ENCODE peak calls at places on chromosomes 13 and 19, in six cellular contexts. O is IMR-90, S is mesendoderm, X is mesenchymal stem cell, V is H1, L is H9. F is an unnamed sample.

GRCh38 chr19:3655402-3656072 is 28.9 kb upstream of the CACTIN start:
- DNase-seq in O (peak; percentile 95), S (no peak), X (peak; percentile 96), V (no peak), L (no peak), F (no peak)

GRCh38 chr13:32824671-32825070 is 191.6 kb upstream of the KL start:
- DNase-seq in O (peak; percentile 95), S (peak; percentile 98), X (peak; percentile 95), V (peak; percentile 57), L (peak; percentile 75), F (peak; percentile 15)

GRCh38 chr13:27375686-27376326 is 48.6 kb upstream of the GTF3A start:
- DNase-seq in O (peak; percentile 70), S (peak; percentile 73), X (peak; percentile 73), V (no peak), L (peak; percentile 80), F (peak; percentile 65)

GRCh38 chr13:26254583-26255102 is 714 bp downstream of the CDK8 start:
- DNase-seq in O (peak; percentile 31), S (peak; percentile 71), X (peak; percentile 50), V (no peak), L (peak; percentile 48), F (no peak)

GRCh38 chr19:14369399-14370168 is 11.7 kb upstream of the ADGRE5 start:
- DNase-seq in O (peak; percentile 64), S (no peak), X (no peak), V (no peak), L (no peak), F (no peak)

GRCh38 chr13:74576504-74576903 is 442.3 kb upstream of the KLF12 start:
- DNase-seq in O (no peak), S (peak; percentile 22), X (no peak), V (no peak), L (no peak), F (no peak)

GRCh38 chr13:22883961-22884360 is 296.8 kb upstream of the SGCG start:
- DNase-seq in O (no peak), S (no peak), X (no peak), V (no peak), L (peak; percentile 55), F (no peak)

GRCh38 chr19:8452446-8453123 is 7.8 kb downstream of the HNRNPM start:
- DNase-seq in O (no peak), S (peak; percentile 78), X (no peak), V (no peak), L (no peak), F (no peak)

GRCh38 chr13:96728463-96728862 is 265.8 kb downstream of the OXGR1 start:
- DNase-seq in O (no peak), S (no peak), X (no peak), V (no peak), L (no peak), F (no peak)

GRCh38 chr13:23460921-23461320 is 27.4 kb upstream of the SACS start:
- DNase-seq in O (no peak), S (no peak), X (no peak), V (no peak), L (no peak), F (no peak)

GRCh38 chr13:97648171-97648880 is 214.4 kb downstream of the RAP2A start:
- DNase-seq in O (no peak), S (no peak), X (peak; percentile 71), V (no peak), L (no peak), F (no peak)

GRCh38 chr19:677201-677600 is 1.0 kb downstream of the FSTL3 start:
- DNase-seq in O (peak; percentile 79), S (no peak), X (peak; percentile 88), V (no peak), L (no peak), F (no peak)

GRCh38 chr13:30991922-30992321 is 59.5 kb downstream of the TEX26 start:
- DNase-seq in O (no peak), S (no peak), X (no peak), V (no peak), L (no peak), F (no peak)

GRCh38 chr19:38544569-38545315 is 73.0 kb downstream of the MAP4K1 start:
- DNase-seq in O (peak; percentile 5), S (peak; percentile 83), X (peak; percentile 9), V (no peak), L (no peak), F (no peak)

GRCh38 chr13:39144941-39145533 is 106.8 kb downstream of the NHLRC3 start:
- DNase-seq in O (peak; percentile 70), S (peak; percentile 73), X (peak; percentile 67), V (peak; percentile 31), L (peak; percentile 51), F (peak; percentile 47)

GRCh38 chr13:40613192-40613818 is 53.1 kb downstream of the FOXO1 start:
- DNase-seq in O (no peak), S (no peak), X (no peak), V (no peak), L (no peak), F (no peak)
- H3K4ac ChIP-seq in O (no peak overlapping the region), S (no peak overlapping the region), X (no peak overlapping the region), V (no peak overlapping the region), L (no peak overlapping the region), F (no peak overlapping the region)

DNA sequence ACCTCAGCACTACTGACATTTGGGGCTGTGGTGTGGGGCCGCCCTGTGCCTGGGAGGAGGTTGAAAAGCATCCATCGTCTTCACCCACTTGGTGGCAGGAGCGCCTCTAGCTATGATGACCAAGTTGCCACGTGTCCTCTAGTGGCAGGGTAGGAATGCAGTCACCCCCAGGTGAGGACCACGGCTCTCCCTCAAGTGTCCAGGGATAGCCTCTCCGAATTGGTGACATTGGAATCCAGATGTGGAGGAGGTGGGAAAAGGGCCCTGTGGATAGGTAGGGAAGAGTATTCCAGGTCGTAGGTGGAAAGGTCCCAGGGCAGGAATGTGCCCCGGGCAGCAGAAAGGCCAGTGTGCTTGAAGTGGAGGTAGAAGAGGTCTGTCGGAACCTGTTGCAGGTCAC is 37.6 kb downstream of the ARHGEF18 start:
- DNase-seq in O (no peak), S (peak; percentile 59), X (no peak), V (no peak), L (peak; percentile 40), F (no peak)
- H2AK5ac ChIP-seq in O (no peak overlapping the region), S (no peak overlapping the region), X (no peak overlapping the region), V (no peak overlapping the region), L (no peak overlapping the region), F (peak overlapping the region; percentile 63)

DNA sequence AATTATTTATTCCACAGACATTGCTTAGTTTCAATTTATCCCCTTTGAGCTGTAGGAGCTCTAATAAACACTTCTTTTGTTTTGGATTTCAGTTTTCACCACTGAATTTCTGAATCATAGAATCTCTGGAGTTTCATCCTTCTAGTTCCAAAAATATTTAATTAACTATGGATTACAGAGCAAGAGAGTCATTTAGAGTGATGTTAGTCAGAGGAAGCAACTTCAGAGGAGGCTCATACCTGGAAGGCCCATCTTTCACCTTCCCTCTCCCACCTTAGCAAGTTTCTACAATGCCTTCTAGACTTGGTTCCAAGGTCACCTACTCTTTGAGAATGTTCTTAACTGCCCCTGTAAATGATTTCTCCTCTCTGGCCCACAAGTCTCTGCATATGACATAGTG is 353.2 kb downstream of the SPRY2 start:
- DNase-seq in O (no peak), S (no peak), X (no peak), V (no peak), L (no peak), F (no peak)
- H3K4ac ChIP-seq in O (peak overlapping the region; percentile 58), S (no peak overlapping the region), X (no peak overlapping the region), V (no peak overlapping the region), L (no peak overlapping the region), F (no peak overlapping the region)

GRCh38 chr19:2096543-2097329 is at the start of gene IZUMO4:
- DNase-seq in O (peak; percentile 96), S (peak; percentile 97), X (peak; percentile 95), V (peak; percentile 94), L (peak; percentile 98), F (peak; percentile 99)
- H2AK5ac ChIP-seq in O (peak within 1 kb of the TSS; percentile 86), S (no peak within 1 kb of the TSS), X (no peak within 1 kb of the TSS), V (no peak within 1 kb of the TSS), L (no peak within 1 kb of the TSS), F (peak within 1 kb of the TSS; percentile 75)

DNA sequence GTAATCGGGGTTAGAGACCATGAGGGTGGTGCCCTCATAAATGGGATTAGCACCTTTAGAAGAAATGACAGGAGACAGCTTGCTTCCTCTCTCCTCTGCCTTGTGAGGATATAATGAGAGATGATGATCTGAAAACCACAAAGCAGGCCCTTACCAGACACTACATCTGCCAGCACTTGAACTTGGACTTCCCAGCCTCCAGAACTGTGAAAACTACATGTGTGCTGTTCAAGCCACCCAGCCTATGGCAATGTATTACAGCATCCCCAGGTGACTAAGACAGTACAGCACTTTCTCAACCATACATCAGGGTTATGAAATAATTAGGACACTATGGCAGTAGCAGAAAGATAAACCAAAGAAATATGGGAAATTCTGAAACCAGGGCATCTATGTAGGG is 7.4 kb downstream of the ZNF564 start:
- DNase-seq in O (no peak), S (no peak), X (no peak), V (no peak), L (no peak), F (no peak)
- H3K4ac ChIP-seq in O (no peak overlapping the region), S (no peak overlapping the region), X (no peak overlapping the region), V (no peak overlapping the region), L (no peak overlapping the region), F (no peak overlapping the region)

DNA sequence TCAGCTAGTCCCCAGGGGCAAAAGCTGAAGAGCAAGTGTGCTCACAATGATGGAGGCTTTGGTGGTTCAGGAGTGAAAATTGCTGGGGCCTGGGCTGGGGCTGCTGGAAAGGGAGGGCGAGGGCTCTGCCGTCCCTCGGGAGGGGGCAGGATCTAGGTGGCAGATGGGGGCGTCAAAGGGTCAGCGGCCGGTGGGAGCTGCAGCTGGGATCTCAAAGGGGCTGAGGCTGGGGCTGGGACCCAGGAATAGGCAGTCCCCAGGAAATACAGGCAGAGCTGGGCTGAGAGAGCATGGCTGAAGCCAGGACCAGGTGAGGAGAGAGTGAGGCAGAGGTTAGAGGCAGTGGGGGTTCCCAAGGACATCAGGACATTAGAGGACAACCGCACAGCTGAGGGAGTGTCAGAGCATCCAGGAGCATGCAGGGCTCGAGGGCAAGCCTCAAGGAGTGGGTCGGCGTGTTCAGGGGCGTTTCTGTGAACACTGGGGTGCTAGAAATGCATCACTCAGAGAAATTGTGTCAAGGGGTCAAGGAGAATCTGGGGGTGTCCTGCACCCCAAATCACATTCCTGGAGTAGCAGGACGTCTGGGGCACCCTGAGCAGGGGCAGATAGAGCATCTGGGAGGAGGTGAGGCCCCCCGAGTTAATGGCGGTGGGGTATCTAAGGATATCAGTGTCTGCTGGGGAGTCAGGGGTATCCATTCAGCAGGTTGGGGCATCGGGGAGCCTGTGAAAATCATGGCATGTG is 1.2 kb upstream of the SYNE4 start:
- DNase-seq in O (no peak), S (no peak), X (no peak), V (no peak), L (no peak), F (no peak)
- H2AK5ac ChIP-seq in O (peak overlapping the region; percentile 4), S (peak overlapping the region; percentile 3), X (peak overlapping the region; percentile 24), V (peak overlapping the region; percentile 68), L (no peak overlapping the region), F (peak overlapping the region; percentile 60)